ENCODE peak calls at places on chromosomes 3 and 15, in seven cellular contexts. Q is K562, B is HCT116, P is SK-N-SH, Y is HepG2, W is H1, I is GM12878. L is an unnamed sample.

GRCh38 chr15:83379574-83379973 is 67.6 kb upstream of the SH3GL3 start:
- DNase-seq in Q (no peak), B (peak; percentile 81), P (no peak), Y (no peak), W (no peak), I (no peak), L (no peak)

GRCh38 chr15:88913017-88913849 is at the start of gene MFGE8:
- DNase-seq in Q (peak; percentile 90), B (no peak), P (peak; percentile 93), Y (peak; percentile 31), W (peak; percentile 71), I (no peak), L (peak; percentile 62)

GRCh38 chr3:123635220-123635619 is 50.4 kb upstream of the HACD2 start:
- DNase-seq in Q (no peak), B (no peak), P (no peak), Y (no peak), W (no peak), I (no peak), L (no peak)

GRCh38 chr15:99401971-99402732 is 150.9 kb downstream of the LRRC28 start:
- DNase-seq in Q (no peak), B (no peak), P (peak; percentile 51), Y (no peak), W (no peak), I (no peak), L (no peak)

GRCh38 chr15:26007151-26007550 is 144.0 kb upstream of the ATP10A start:
- DNase-seq in Q (no peak), B (no peak), P (no peak), Y (no peak), W (no peak), I (no peak), L (no peak)

GRCh38 chr3:61559108-61559731 is 2.2 kb upstream of the PTPRG start:
- DNase-seq in Q (no peak), B (no peak), P (no peak), Y (no peak), W (no peak), I (no peak), L (no peak)

GRCh38 chr15:58931985-58932384 is 1.5 kb downstream of the SLTM start:
- DNase-seq in Q (peak; percentile 49), B (no peak), P (peak; percentile 9), Y (peak; percentile 9), W (no peak), I (peak; percentile 23), L (peak; percentile 52)

GRCh38 chr3:138082992-138083386 is 32.4 kb downstream of the DZIP1L start:
- DNase-seq in Q (no peak), B (no peak), P (no peak), Y (no peak), W (no peak), I (no peak), L (no peak)

GRCh38 chr3:111895079-111895478 is 36.0 kb downstream of the PHLDB2 start:
- DNase-seq in Q (peak; percentile 4), B (peak; percentile 75), P (peak; percentile 21), Y (peak; percentile 16), W (no peak), I (no peak), L (peak; percentile 46)

GRCh38 chr3:195881276-195881988 is 26.9 kb downstream of the TNK2 start:
- DNase-seq in Q (no peak), B (no peak), P (no peak), Y (no peak), W (no peak), I (no peak), L (no peak)

GRCh38 chr3:180631317-180631716 is 29.4 kb downstream of the TTC14 start:
- DNase-seq in Q (no peak), B (no peak), P (no peak), Y (no peak), W (no peak), I (no peak), L (no peak)

GRCh38 chr3:69510481-69511031 is 124.7 kb upstream of the FRMD4B start:
- DNase-seq in Q (no peak), B (no peak), P (no peak), Y (no peak), W (no peak), I (no peak), L (no peak)

GRCh38 chr3:34419801-34420200 is 621.4 kb downstream of the PDCD6IP start:
- DNase-seq in Q (peak; percentile 5), B (no peak), P (no peak), Y (no peak), W (no peak), I (no peak), L (peak; percentile 41)

GRCh38 chr3:141729240-141729639 is 8.9 kb upstream of the RNF7 start:
- DNase-seq in Q (no peak), B (no peak), P (no peak), Y (no peak), W (no peak), I (no peak), L (no peak)

GRCh38 chr3:113166719-113167492 is 44.5 kb upstream of the BOC start:
- DNase-seq in Q (no peak), B (no peak), P (peak; percentile 57), Y (no peak), W (no peak), I (no peak), L (peak; percentile 46)

GRCh38 chr3:108528459-108529231 is 18.2 kb upstream of the MYH15 start:
- DNase-seq in Q (no peak), B (no peak), P (no peak), Y (no peak), W (no peak), I (peak; percentile 39), L (no peak)

GRCh38 chr3:170534232-170534631 is 51.6 kb downstream of the SLC7A14 start:
- DNase-seq in Q (no peak), B (no peak), P (no peak), Y (no peak), W (no peak), I (no peak), L (no peak)

GRCh38 chr3:58292866-58293265 is 13.2 kb upstream of the RPP14 start:
- DNase-seq in Q (no peak), B (no peak), P (no peak), Y (no peak), W (no peak), I (no peak), L (no peak)

GRCh38 chr3:8972614-8973013 is 9.3 kb upstream of the RAD18 start:
- DNase-seq in Q (peak; percentile 88), B (no peak), P (no peak), Y (peak; percentile 20), W (no peak), I (no peak), L (peak; percentile 58)

GRCh38 chr3:42709621-42710020 is 7.0 kb upstream of the HHATL start:
- DNase-seq in Q (no peak), B (no peak), P (no peak), Y (no peak), W (no peak), I (no peak), L (no peak)

GRCh38 chr3:156674911-156675743 is 737 bp downstream of the TIPARP start:
- DNase-seq in Q (peak; percentile 78), B (no peak), P (peak; percentile 81), Y (no peak), W (no peak), I (no peak), L (peak; percentile 66)

GRCh38 chr15:68502398-68502901 is 70.5 kb upstream of the ITGA11 start:
- DNase-seq in Q (no peak), B (no peak), P (no peak), Y (no peak), W (no peak), I (no peak), L (no peak)

GRCh38 chr3:34351857-34352545 is 553.6 kb downstream of the PDCD6IP start:
- DNase-seq in Q (no peak), B (no peak), P (no peak), Y (no peak), W (no peak), I (no peak), L (no peak)

GRCh38 chr15:85311647-85312046 is 68.8 kb upstream of the AKAP13 start:
- DNase-seq in Q (no peak), B (no peak), P (no peak), Y (no peak), W (no peak), I (no peak), L (no peak)

GRCh38 chr15:85314139-85314538 is 66.3 kb upstream of the AKAP13 start:
- DNase-seq in Q (no peak), B (no peak), P (no peak), Y (no peak), W (no peak), I (no peak), L (no peak)

GRCh38 chr15:85312486-85312885 is 67.9 kb upstream of the AKAP13 start:
- DNase-seq in Q (no peak), B (no peak), P (no peak), Y (peak; percentile 31), W (no peak), I (peak; percentile 77), L (no peak)

GRCh38 chr15:85313339-85313738 is 67.1 kb upstream of the AKAP13 start:
- DNase-seq in Q (no peak), B (no peak), P (no peak), Y (no peak), W (no peak), I (no peak), L (no peak)

DNA sequence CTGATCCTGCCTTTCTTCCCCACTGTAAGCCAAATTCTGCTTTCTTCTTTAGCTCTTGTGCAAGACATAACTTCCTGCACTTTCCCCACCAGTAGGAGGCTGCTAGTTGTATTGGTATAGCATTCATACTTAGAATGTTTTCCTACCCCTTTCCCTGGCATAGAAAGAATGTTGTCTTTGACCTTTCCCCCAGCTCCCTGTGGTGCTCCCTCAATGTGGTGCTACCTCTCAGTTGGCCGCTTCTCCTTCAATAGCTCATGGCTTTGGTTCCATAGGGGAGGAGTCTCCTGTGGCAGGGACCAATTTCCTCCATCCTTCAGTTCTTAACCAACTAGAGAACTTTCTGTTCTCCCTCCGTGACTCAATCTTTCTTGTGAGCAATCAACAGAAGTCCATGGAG is 67.5 kb upstream of the AKAP13 start:
- DNase-seq in Q (no peak), B (no peak), P (no peak), Y (peak; percentile 41), W (no peak), I (no peak), L (no peak)
- TF ChIP-seq JUND in Q (no peak), B (no peak), P (no peak), Y (no peak), W (no peak), I (no peak), L (no peak)

GRCh38 chr3:168467085-168467714 is 371.5 kb upstream of the GOLIM4 start:
- DNase-seq in Q (no peak), B (no peak), P (peak; percentile 23), Y (no peak), W (no peak), I (peak; percentile 21), L (peak; percentile 75)
- TF ChIP-seq JUND in Q (no peak), B (no peak), P (no peak), Y (no peak), W (no peak), I (no peak), L (no peak)

GRCh38 chr3:62803276-62803675 is 71.9 kb downstream of the CADPS start:
- DNase-seq in Q (no peak), B (no peak), P (no peak), Y (no peak), W (no peak), I (no peak), L (no peak)
- TF ChIP-seq JUND in Q (no peak), B (no peak), P (no peak), Y (no peak), W (no peak), I (no peak), L (no peak)

DNA sequence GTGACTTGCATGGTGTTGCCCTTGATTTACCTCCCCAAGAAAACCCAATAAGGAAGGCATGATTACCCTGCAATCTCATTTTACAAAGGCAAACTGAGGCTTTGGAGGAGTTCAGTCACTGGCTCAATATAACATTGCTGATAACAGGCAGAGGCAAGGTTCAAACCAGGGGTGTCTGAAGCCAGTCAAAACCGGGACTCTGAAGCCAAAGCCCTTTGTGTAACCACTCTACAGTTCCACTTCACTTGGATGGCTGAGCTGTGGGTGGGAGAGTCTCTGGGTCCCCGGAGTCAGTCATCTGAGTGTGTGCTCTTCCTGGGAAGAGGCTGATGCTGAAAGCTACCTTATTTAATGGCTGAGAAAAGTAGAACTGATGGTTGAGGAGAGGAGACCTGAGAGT is 104.0 kb upstream of the BCL6 start:
- DNase-seq in Q (no peak), B (no peak), P (no peak), Y (no peak), W (no peak), I (no peak), L (no peak)
- TF ChIP-seq JUND in Q (no peak), B (no peak), P (no peak), Y (no peak), W (no peak), I (no peak), L (no peak)

L was measured in T47D.